ENCODE peak calls at places on chromosomes 11 and 22, in seven cellular contexts. Y is nucleus accumbens; S is GM12865; L is activated T-helper 2 cell treated with anti-CD3 and anti-CD28 coated beads, Interferon-gamma antibody, Interleukin-2, Interleukin-4, amounts not matched to agents 10 μg/mL and 5 μg/mL and 100 μg/mL, durations not matched to agents 14 hours and 24 hours and 36 hours; G is A549; Q is GM20000; A is CD8-positive, alpha-beta memory T cell. C is an unnamed sample.

GRCh38 chr22:19911540-19912235 is 29.9 kb upstream of the COMT start:
- DNase-seq in Y (no peak), S (no peak), L (no peak), G (no peak), Q (no peak), A (no peak), C (no peak)

GRCh38 chr11:102929966-102930365 is 25.6 kb downstream of the MMP13 start:
- DNase-seq in Y (no peak), S (no peak), L (no peak), G (no peak), Q (no peak), A (no peak), C (no peak)

GRCh38 chr22:36617694-36618522 is 85.6 kb downstream of the CACNG2 start:
- DNase-seq in Y (no peak), S (no peak), L (no peak), G (no peak), Q (no peak), A (no peak), C (no peak)

GRCh38 chr11:22807855-22808558 is 21.6 kb downstream of the SVIP start:
- DNase-seq in Y (no peak), S (peak), L (no peak), G (no peak), Q (peak), A (no peak), C (no peak)

GRCh38 chr22:46576556-46577351 is 39.3 kb upstream of the CELSR1 start:
- DNase-seq in Y (no peak), S (peak), L (peak), G (no peak), Q (peak), A (peak), C (peak)

GRCh38 chr11:70145025-70145529 is 58.0 kb upstream of the FADD start:
- DNase-seq in Y (no peak), S (no peak), L (no peak), G (peak), Q (no peak), A (no peak), C (no peak)

GRCh38 chr11:118901494-118902335 is 18.0 kb downstream of the CXCR5 start:
- DNase-seq in Y (no peak), S (no peak), L (no peak), G (no peak), Q (no peak), A (no peak), C (no peak)

GRCh38 chr11:80523057-80523456 is 1082.2 kb upstream of the TENM4 start:
- DNase-seq in Y (no peak), S (no peak), L (no peak), G (no peak), Q (no peak), A (no peak), C (no peak)

GRCh38 chr11:75525433-75526191 is at the start of gene GDPD5:
- DNase-seq in Y (peak), S (peak), L (peak), G (peak), Q (peak), A (peak), C (peak)

GRCh38 chr11:72519220-72519881 is 85.0 kb upstream of the CLPB start:
- DNase-seq in Y (no peak), S (no peak), L (peak), G (no peak), Q (no peak), A (peak), C (no peak)

GRCh38 chr11:95035316-95035715 is 10.3 kb downstream of the KDM4E start:
- DNase-seq in Y (no peak), S (no peak), L (no peak), G (no peak), Q (no peak), A (no peak), C (no peak)

GRCh38 chr22:42770941-42771647 is 50.4 kb upstream of the A4GALT start:
- DNase-seq in Y (no peak), S (no peak), L (no peak), G (no peak), Q (no peak), A (no peak), C (no peak)

GRCh38 chr11:109728056-109728455 is 306.1 kb downstream of the C11orf87 start:
- DNase-seq in Y (no peak), S (no peak), L (no peak), G (peak), Q (no peak), A (no peak), C (no peak)

GRCh38 chr22:46049726-46050450 is 72.9 kb upstream of the WNT7B start:
- DNase-seq in Y (no peak), S (no peak), L (no peak), G (no peak), Q (no peak), A (no peak), C (no peak)

GRCh38 chr11:104339383-104339831 is 175.5 kb upstream of the PDGFD start:
- DNase-seq in Y (no peak), S (peak), L (no peak), G (no peak), Q (no peak), A (no peak), C (no peak)

GRCh38 chr11:34161812-34162506 is 56.5 kb downstream of the NAT10 start:
- DNase-seq in Y (peak), S (no peak), L (peak), G (no peak), Q (no peak), A (peak), C (no peak)

GRCh38 chr22:46959369-46959768 is 196.9 kb downstream of the TBC1D22A start:
- DNase-seq in Y (no peak), S (no peak), L (no peak), G (no peak), Q (no peak), A (no peak), C (no peak)

GRCh38 chr11:65382036-65382803 is at the start of gene SLC25A45:
- DNase-seq in Y (peak), S (peak), L (peak), G (peak), Q (peak), A (peak), C (peak)

GRCh38 chr22:49569286-49570031 is 258.2 kb downstream of the BRD1 start:
- DNase-seq in Y (no peak), S (no peak), L (no peak), G (no peak), Q (no peak), A (no peak), C (no peak)

GRCh38 chr11:134905966-134906955 is 494.2 kb upstream of the B3GAT1 start:
- DNase-seq in Y (no peak), S (no peak), L (no peak), G (no peak), Q (no peak), A (no peak), C (no peak)

GRCh38 chr11:63719987-63720386 is 38.7 kb downstream of the RTN3 start:
- DNase-seq in Y (no peak), S (no peak), L (no peak), G (no peak), Q (no peak), A (no peak), C (no peak)

GRCh38 chr11:75968021-75968685 is 153.1 kb downstream of the UVRAG start:
- DNase-seq in Y (no peak), S (no peak), L (no peak), G (no peak), Q (no peak), A (no peak), C (no peak)

GRCh38 chr11:65373839-65374580 is 8.4 kb downstream of the SLC25A45 start:
- DNase-seq in Y (no peak), S (no peak), L (no peak), G (no peak), Q (no peak), A (no peak), C (no peak)

GRCh38 chr11:21007297-21007696 is 337.9 kb downstream of the NELL1 start:
- DNase-seq in Y (no peak), S (no peak), L (no peak), G (no peak), Q (no peak), A (no peak), C (no peak)

GRCh38 chr22:41782316-41782715 is 18.2 kb upstream of the CCDC134 start:
- DNase-seq in Y (no peak), S (no peak), L (peak), G (no peak), Q (no peak), A (no peak), C (no peak)

C was measured in endothelial cell.